ENCODE peak calls at places on chromosomes 1 and 21, in nine cellular contexts. T is GM23338; V is stimulated activated CD8-positive, alpha-beta memory T cell treated with anti-CD3 and anti-CD28 coated beads, Interleukin-15, amount 100 ng/mL, for 48 hours; I is ACHN; F is stimulated activated CD4-positive, alpha-beta T cell treated with anti-CD3 and anti-CD28 coated beads, Interleukin-4, amount 100 ng/mL, for 24 hours; H is breast epithelium; S is NCI-H1417; K is RWPE1; A is cardiac septum. G is an unnamed sample.

GRCh38 chr1:31788138-31788824 is 24.1 kb upstream of the ADGRB2 start:
- DNase-seq in F (peak; percentile 92), I (peak; percentile 86), V (peak; percentile 81), T (peak; percentile 97), K (peak; percentile 94), S (peak; percentile 73), A (peak; percentile 97), H (peak; percentile 95), G (peak; percentile 98)

GRCh38 chr1:156496211-156496761 is 4.3 kb downstream of the MEF2D start:
- DNase-seq in V (no peak), I (no peak), F (no peak), S (no peak), K (no peak), T (no peak), A (peak; percentile 68), H (no peak), G (peak; percentile 61)

GRCh38 chr1:67144696-67145095 is 9.9 kb upstream of the C1orf141 start:
- DNase-seq in S (no peak), H (no peak), K (no peak), F (peak; percentile 28), I (no peak), T (no peak), V (no peak), A (no peak), G (no peak)

GRCh38 chr1:168623003-168623828 is 46.8 kb downstream of the XCL1 start:
- DNase-seq in I (no peak), F (no peak), A (no peak), T (no peak), S (no peak), H (no peak), K (peak; percentile 35), V (no peak), G (no peak)

GRCh38 chr1:87329756-87330200 is 1.1 kb downstream of the LMO4 start:
- DNase-seq in V (no peak), F (no peak), T (no peak), H (no peak), K (no peak), S (peak; percentile 67), I (no peak), A (no peak), G (no peak)

GRCh38 chr1:92701147-92701546 is 83.8 kb downstream of the EVI5 start:
- DNase-seq in I (no peak), S (no peak), V (no peak), A (no peak), K (no peak), H (no peak), F (no peak), T (no peak), G (no peak)

GRCh38 chr1:9900142-9901043 is 9.7 kb downstream of the CTNNBIP1 start:
- DNase-seq in F (no peak), I (no peak), S (peak; percentile 87), V (no peak), A (peak; percentile 91), K (no peak), T (no peak), H (no peak), G (peak; percentile 84)

GRCh38 chr21:25170681-25171080 is 436.6 kb downstream of the MRPL39 start:
- DNase-seq in T (no peak), V (no peak), H (no peak), I (no peak), A (no peak), K (no peak), S (no peak), F (no peak), G (no peak)

GRCh38 chr1:66364578-66365391 is 169.2 kb upstream of the SGIP1 start:
- DNase-seq in I (no peak), A (no peak), V (no peak), H (no peak), T (no peak), S (no peak), K (peak; percentile 17), F (peak; percentile 54), G (no peak)

GRCh38 chr1:44787506-44787905 is 464 bp downstream of the BEST4 start:
- DNase-seq in K (no peak), V (no peak), H (no peak), T (no peak), S (no peak), F (no peak), A (no peak), I (no peak), G (peak; percentile 75)

GRCh38 chr1:234154320-234155251 is 218.7 kb upstream of the COA6 start:
- DNase-seq in H (no peak), I (peak; percentile 86), F (peak; percentile 38), K (peak; percentile 69), T (peak; percentile 95), V (no peak), A (no peak), S (peak; percentile 88), G (no peak)

GRCh38 chr21:14926186-14926585 is 138.6 kb downstream of the NRIP1 start:
- DNase-seq in F (no peak), I (no peak), T (no peak), K (no peak), A (no peak), V (no peak), H (no peak), S (no peak), G (no peak)

GRCh38 chr1:45359882-45360513 is 19.8 kb upstream of the MUTYH start:
- DNase-seq in S (peak; percentile 69), I (peak; percentile 37), H (no peak), F (peak; percentile 65), V (no peak), A (no peak), T (peak; percentile 77), K (peak; percentile 44), G (no peak)

GRCh38 chr1:155210304-155210703 is 1.8 kb downstream of the MTX1 start:
- DNase-seq in T (no peak), F (no peak), K (no peak), I (no peak), H (no peak), S (no peak), V (no peak), A (no peak), G (no peak)

GRCh38 chr1:152533327-152533938 is 19.2 kb downstream of the CRCT1 start:
- DNase-seq in S (peak; percentile 63), V (no peak), A (no peak), H (no peak), T (peak; percentile 92), K (peak; percentile 58), I (peak; percentile 71), F (peak; percentile 34), G (no peak)

GRCh38 chr1:905071-905749 is 18.5 kb upstream of the SAMD11 start:
- DNase-seq in S (peak; percentile 40), A (peak; percentile 81), F (no peak), K (no peak), H (peak; percentile 55), V (no peak), T (peak; percentile 76), I (no peak), G (peak; percentile 90)

GRCh38 chr1:171252482-171252881 is 4.2 kb downstream of the FMO1 start:
- DNase-seq in A (no peak), T (peak; percentile 21), K (no peak), H (no peak), V (no peak), F (no peak), S (peak; percentile 61), I (no peak), G (no peak)

GRCh38 chr1:160971618-160972056 is 17.0 kb upstream of the ITLN2 start:
- DNase-seq in T (peak; percentile 79), F (peak; percentile 55), K (no peak), V (peak; percentile 37), A (no peak), S (no peak), H (no peak), I (no peak), G (no peak)

GRCh38 chr1:78047631-78048030 is 1.9 kb downstream of the GIPC2 start:
- DNase-seq in F (no peak), A (no peak), K (no peak), I (no peak), S (peak; percentile 26), V (no peak), T (no peak), H (no peak), G (no peak)

GRCh38 chr1:11384170-11384554 is 94.8 kb upstream of the DISP3 start:
- DNase-seq in I (no peak), V (no peak), S (no peak), K (peak; percentile 65), T (no peak), A (no peak), F (no peak), H (no peak), G (no peak)

GRCh38 chr1:206933333-206933945 is 11.7 kb upstream of the FCMR start:
- DNase-seq in F (peak; percentile 80), K (no peak), H (no peak), V (no peak), T (peak; percentile 86), A (no peak), S (no peak), I (peak; percentile 29), G (peak; percentile 81)

GRCh38 chr21:28657576-28657975 is 335.1 kb downstream of the LTN1 start:
- DNase-seq in S (no peak), F (no peak), I (no peak), K (no peak), H (no peak), A (no peak), T (no peak), V (no peak), G (no peak)

GRCh38 chr1:185265314-185265713 is 51.7 kb downstream of the IVNS1ABP start:
- DNase-seq in T (no peak), K (no peak), S (no peak), A (no peak), I (no peak), V (no peak), H (no peak), F (no peak), G (no peak)

GRCh38 chr1:6981595-6981994 is 196.3 kb downstream of the CAMTA1 start:
- DNase-seq in T (no peak), V (no peak), H (no peak), S (no peak), K (no peak), A (no peak), I (no peak), F (no peak), G (peak; percentile 7)

GRCh38 chr1:51316113-51316763 is 14.1 kb downstream of the TTC39A start:
- DNase-seq in H (no peak), S (peak; percentile 65), F (no peak), A (no peak), V (no peak), T (no peak), I (no peak), K (no peak), G (no peak)

GRCh38 chr1:17624540-17625256 is 85.2 kb downstream of the ARHGEF10L start:
- DNase-seq in A (peak; percentile 83), K (peak; percentile 78), V (no peak), T (no peak), I (peak; percentile 60), H (no peak), F (no peak), S (no peak), G (no peak)

GRCh38 chr21:44874497-44875331 is 1.2 kb upstream of the PTTG1IP start:
- DNase-seq in F (peak; percentile 36), A (peak; percentile 87), S (peak; percentile 76), I (no peak), T (peak; percentile 63), K (no peak), H (peak; percentile 68), V (no peak), G (peak; percentile 94)

GRCh38 chr1:16145030-16145987 is 10.6 kb downstream of the EPHA2 start:
- DNase-seq in I (peak; percentile 87), V (no peak), T (peak; percentile 68), K (peak; percentile 96), H (peak; percentile 83), F (no peak), S (peak; percentile 83), A (peak; percentile 90), G (peak; percentile 94)

GRCh38 chr21:39385299-39386145 is 36.6 kb upstream of the HMGN1 start:
- DNase-seq in T (no peak), H (peak; percentile 70), I (no peak), K (no peak), S (no peak), V (peak; percentile 57), A (peak; percentile 87), F (peak; percentile 67), G (peak; percentile 94)

GRCh38 chr21:15682977-15683376 is 46.8 kb upstream of the USP25 start:
- DNase-seq in T (no peak), I (no peak), F (no peak), H (no peak), A (no peak), K (peak; percentile 25), S (peak; percentile 36), V (no peak), G (no peak)